ENCODE peak calls at places on chromosomes 13 and 19, in six cellular contexts. One of them, this sample, is unnamed.

GRCh38 chr19:1169921-1170885 is 3.9 kb downstream of the SBNO2 start:
- DNase-seq in MV-4-11: no peak
- DNase-seq in activated T-cell treated with anti-CD3 and anti-CD28 coated beads, Interleukin-2, amount 50 U/mL, for 48 hours: no peak
- DNase-seq in activated naive CD4-positive, alpha-beta T cell: no peak
- DNase-seq in fibroblast of gingiva: peak
- DNase-seq in NCI-H82: no peak
- DNase-seq in this sample: no peak

GRCh38 chr19:28519950-28520861 is 692.7 kb downstream of the UQCRFS1 start:
- DNase-seq in MV-4-11: no peak
- DNase-seq in NCI-H82: no peak
- DNase-seq in fibroblast of gingiva: no peak
- DNase-seq in activated naive CD4-positive, alpha-beta T cell: no peak
- DNase-seq in activated T-cell treated with anti-CD3 and anti-CD28 coated beads, Interleukin-2, amount 50 U/mL, for 48 hours: no peak
- DNase-seq in this sample: no peak

GRCh38 chr19:45770192-45771101 is 1.4 kb upstream of the SIX5 start:
- DNase-seq in fibroblast of gingiva: peak
- DNase-seq in activated T-cell treated with anti-CD3 and anti-CD28 coated beads, Interleukin-2, amount 50 U/mL, for 48 hours: peak
- DNase-seq in NCI-H82: peak
- DNase-seq in MV-4-11: peak
- DNase-seq in activated naive CD4-positive, alpha-beta T cell: peak
- DNase-seq in this sample: peak

GRCh38 chr19:2631213-2631821 is 71.2 kb downstream of the GNG7 start:
- DNase-seq in activated naive CD4-positive, alpha-beta T cell: no peak
- DNase-seq in activated T-cell treated with anti-CD3 and anti-CD28 coated beads, Interleukin-2, amount 50 U/mL, for 48 hours: no peak
- DNase-seq in fibroblast of gingiva: no peak
- DNase-seq in NCI-H82: no peak
- DNase-seq in MV-4-11: peak
- DNase-seq in this sample: peak

GRCh38 chr13:46810440-46810839 is 13.5 kb upstream of the ESD start:
- DNase-seq in MV-4-11: no peak
- DNase-seq in fibroblast of gingiva: no peak
- DNase-seq in activated T-cell treated with anti-CD3 and anti-CD28 coated beads, Interleukin-2, amount 50 U/mL, for 48 hours: no peak
- DNase-seq in NCI-H82: no peak
- DNase-seq in activated naive CD4-positive, alpha-beta T cell: no peak
- DNase-seq in this sample: no peak

GRCh38 chr13:114093118-114093517 is 39.3 kb downstream of the RASA3 start:
- DNase-seq in activated naive CD4-positive, alpha-beta T cell: no peak
- DNase-seq in activated T-cell treated with anti-CD3 and anti-CD28 coated beads, Interleukin-2, amount 50 U/mL, for 48 hours: no peak
- DNase-seq in MV-4-11: no peak
- DNase-seq in fibroblast of gingiva: no peak
- DNase-seq in NCI-H82: no peak
- DNase-seq in this sample: no peak

GRCh38 chr19:42961119-42961518 is 24.1 kb upstream of the PSG7 start:
- DNase-seq in MV-4-11: no peak
- DNase-seq in activated naive CD4-positive, alpha-beta T cell: no peak
- DNase-seq in fibroblast of gingiva: no peak
- DNase-seq in activated T-cell treated with anti-CD3 and anti-CD28 coated beads, Interleukin-2, amount 50 U/mL, for 48 hours: no peak
- DNase-seq in NCI-H82: no peak
- DNase-seq in this sample: no peak

GRCh38 chr13:91122766-91123165 is 224.7 kb upstream of the MIR17HG start:
- DNase-seq in activated T-cell treated with anti-CD3 and anti-CD28 coated beads, Interleukin-2, amount 50 U/mL, for 48 hours: no peak
- DNase-seq in NCI-H82: no peak
- DNase-seq in MV-4-11: no peak
- DNase-seq in activated naive CD4-positive, alpha-beta T cell: no peak
- DNase-seq in fibroblast of gingiva: no peak
- DNase-seq in this sample: no peak

GRCh38 chr19:17075860-17076538 is 422 bp downstream of the MYO9B start:
- DNase-seq in MV-4-11: peak
- DNase-seq in activated naive CD4-positive, alpha-beta T cell: no peak
- DNase-seq in fibroblast of gingiva: no peak
- DNase-seq in activated T-cell treated with anti-CD3 and anti-CD28 coated beads, Interleukin-2, amount 50 U/mL, for 48 hours: peak
- DNase-seq in NCI-H82: peak
- DNase-seq in this sample: no peak

GRCh38 chr13:103941506-103942148 is 875.4 kb upstream of the SLC10A2 start:
- DNase-seq in NCI-H82: no peak
- DNase-seq in fibroblast of gingiva: no peak
- DNase-seq in activated naive CD4-positive, alpha-beta T cell: no peak
- DNase-seq in MV-4-11: no peak
- DNase-seq in activated T-cell treated with anti-CD3 and anti-CD28 coated beads, Interleukin-2, amount 50 U/mL, for 48 hours: no peak
- DNase-seq in this sample: no peak

GRCh38 chr19:32012206-32012605 is 333.2 kb upstream of the ZNF507 start:
- DNase-seq in fibroblast of gingiva: no peak
- DNase-seq in NCI-H82: no peak
- DNase-seq in MV-4-11: no peak
- DNase-seq in activated naive CD4-positive, alpha-beta T cell: no peak
- DNase-seq in activated T-cell treated with anti-CD3 and anti-CD28 coated beads, Interleukin-2, amount 50 U/mL, for 48 hours: no peak
- DNase-seq in this sample: no peak

This sample was measured in GM12864.